ENCODE peak calls at places on chromosome 14, in ten cellular contexts. S is lower leg skin; F is B cell; U is RPMI8226; X is NCI-H2029 treated with DMSO at 0.1 percent for 48 hours; Z is progenitor cell of endocrine pancreas; C is NCI-H1436; O is neural crest cell; B is AG04449; G is activated CD8-positive, alpha-beta memory T cell treated with anti-CD3 and anti-CD28 coated beads for 4 hours. M is an unnamed sample.

GRCh38 chr14:56422703-56423213 is 156.8 kb upstream of the TMEM260 start:
- DNase-seq in U (peak), Z (no peak), O (no peak), G (no peak), B (peak), S (peak), C (peak), X (peak), F (peak), M (peak)

GRCh38 chr14:35335388-35336092 is 43.4 kb downstream of the PSMA6 start:
- DNase-seq in G (no peak), B (no peak), O (no peak), C (no peak), U (no peak), Z (no peak), X (peak), S (no peak), F (no peak), M (no peak)

GRCh38 chr14:72528059-72528950 is 365.6 kb downstream of the DPF3 start:
- DNase-seq in X (no peak), O (no peak), S (no peak), B (no peak), Z (no peak), G (no peak), C (no peak), U (no peak), F (no peak), M (no peak)

GRCh38 chr14:75399819-75400678 is 27.8 kb upstream of the JDP2 start:
- DNase-seq in F (no peak), X (peak), B (no peak), O (no peak), S (peak), G (no peak), C (peak), Z (no peak), U (peak), M (peak)

GRCh38 chr14:61503167-61503801 is 181.9 kb downstream of the PRKCH start:
- DNase-seq in C (no peak), U (no peak), F (peak), B (no peak), X (no peak), G (peak), O (no peak), Z (no peak), S (no peak), M (no peak)

GRCh38 chr14:70955543-70956480 is 48.6 kb downstream of the PCNX1 start:
- DNase-seq in F (peak), U (peak), G (no peak), X (no peak), C (no peak), Z (no peak), B (no peak), O (no peak), S (no peak), M (no peak)

GRCh38 chr14:24162083-24162482 is 1.0 kb downstream of the IRF9 start:
- DNase-seq in X (no peak), S (no peak), F (no peak), O (no peak), Z (no peak), B (no peak), G (no peak), C (no peak), U (no peak), M (no peak)

GRCh38 chr14:96261772-96262485 is 5.9 kb downstream of the BDKRB1 start:
- DNase-seq in C (no peak), B (no peak), F (no peak), G (no peak), S (peak), O (no peak), X (no peak), U (no peak), Z (no peak), M (no peak)

GRCh38 chr14:22555573-22556011 is 33.4 kb downstream of the DAD1 start:
- DNase-seq in X (no peak), O (no peak), C (no peak), Z (no peak), B (no peak), U (no peak), G (peak), S (no peak), F (peak), M (no peak)

GRCh38 chr14:58354817-58355216 is 40.9 kb upstream of the TOMM20L start:
- DNase-seq in O (no peak), C (no peak), B (no peak), U (no peak), S (no peak), Z (no peak), G (no peak), X (no peak), F (no peak), M (no peak)

GRCh38 chr14:90388982-90389381 is 7.8 kb upstream of the CALM1 start:
- DNase-seq in O (no peak), B (no peak), F (no peak), Z (no peak), S (no peak), C (no peak), U (no peak), X (no peak), G (no peak), M (no peak)

GRCh38 chr14:72401632-72402428 is 469.6 kb downstream of the RGS6 start:
- DNase-seq in S (no peak), O (no peak), X (no peak), B (no peak), F (no peak), G (no peak), Z (no peak), C (no peak), U (no peak), M (no peak)

M was measured in NCI-H510A.